ENCODE peak calls at places on chromosomes 6 and 20, in five cellular contexts. L is Peyer's patch, R is heart right ventricle, G is stomach, T is sigmoid colon. Y is an unnamed sample. For H3K4me1, the result is how much of the 10 kb centered on the place peaks cover.

GRCh38 chr6:146381486-146381885 is 162.1 kb upstream of the RAB32 start:
- DNase-seq in L (no peak), R (no peak), G (no peak), T (no peak), Y (no peak)

GRCh38 chr6:1636272-1636825 is 26.6 kb downstream of the FOXC1 start:
- DNase-seq in L (no peak), R (no peak), G (no peak), T (peak), Y (no peak)

GRCh38 chr20:12358655-12359009 is 440.9 kb downstream of the BTBD3 start:
- DNase-seq in L (no peak), R (no peak), G (no peak), T (no peak), Y (no peak)

GRCh38 chr6:53701333-53702073 is 35.9 kb upstream of the KLHL31 start:
- DNase-seq in L (no peak), R (no peak), G (no peak), T (no peak), Y (peak)

GRCh38 chr6:21258665-21259064 is 334.9 kb upstream of the SOX4 start:
- DNase-seq in L (no peak), R (no peak), G (no peak), T (no peak), Y (no peak)

GRCh38 chr20:48401359-48401758 is 426.4 kb downstream of the PREX1 start:
- DNase-seq in L (no peak), R (peak), G (no peak), T (no peak), Y (no peak)

GRCh38 chr20:51640743-51641142 is 98.2 kb upstream of the NFATC2 start:
- DNase-seq in L (no peak), R (no peak), G (no peak), T (no peak), Y (no peak)

GRCh38 chr6:113654396-113654795 is 202.7 kb upstream of the MARCKS start:
- DNase-seq in L (no peak), R (no peak), G (peak), T (peak), Y (no peak)

GRCh38 chr6:53588816-53589509 is 44.1 kb upstream of the GCLC start:
- DNase-seq in L (no peak), R (no peak), G (no peak), T (no peak), Y (no peak)

GRCh38 chr6:136250686-136251008 is 536 bp upstream of the MTFR2 start:
- DNase-seq in L (no peak), R (no peak), G (no peak), T (no peak), Y (no peak)

GRCh38 chr6:11971154-11971553 is 41.0 kb upstream of the HIVEP1 start:
- DNase-seq in L (no peak), R (no peak), G (no peak), T (no peak), Y (no peak)

GRCh38 chr6:14231546-14232280 is 114.1 kb downstream of the CD83 start:
- DNase-seq in L (no peak), R (no peak), G (no peak), T (no peak), Y (no peak)

GRCh38 chr6:150074651-150075416 is 5.9 kb upstream of the ULBP3 start:
- DNase-seq in L (no peak), R (no peak), G (no peak), T (no peak), Y (no peak)

GRCh38 chr6:4731996-4732395 is 44.2 kb upstream of the CDYL start:
- DNase-seq in L (no peak), R (no peak), G (no peak), T (no peak), Y (no peak)

GRCh38 chr6:4728949-4729348 is 47.3 kb upstream of the CDYL start:
- DNase-seq in L (no peak), R (no peak), G (no peak), T (no peak), Y (no peak)

GRCh38 chr6:4727236-4727635 is 49.0 kb upstream of the CDYL start:
- DNase-seq in L (no peak), R (no peak), G (no peak), T (no peak), Y (no peak)

GRCh38 chr6:4728436-4728769 is 47.8 kb upstream of the CDYL start:
- DNase-seq in L (no peak), R (no peak), G (no peak), T (no peak), Y (no peak)

DNA sequence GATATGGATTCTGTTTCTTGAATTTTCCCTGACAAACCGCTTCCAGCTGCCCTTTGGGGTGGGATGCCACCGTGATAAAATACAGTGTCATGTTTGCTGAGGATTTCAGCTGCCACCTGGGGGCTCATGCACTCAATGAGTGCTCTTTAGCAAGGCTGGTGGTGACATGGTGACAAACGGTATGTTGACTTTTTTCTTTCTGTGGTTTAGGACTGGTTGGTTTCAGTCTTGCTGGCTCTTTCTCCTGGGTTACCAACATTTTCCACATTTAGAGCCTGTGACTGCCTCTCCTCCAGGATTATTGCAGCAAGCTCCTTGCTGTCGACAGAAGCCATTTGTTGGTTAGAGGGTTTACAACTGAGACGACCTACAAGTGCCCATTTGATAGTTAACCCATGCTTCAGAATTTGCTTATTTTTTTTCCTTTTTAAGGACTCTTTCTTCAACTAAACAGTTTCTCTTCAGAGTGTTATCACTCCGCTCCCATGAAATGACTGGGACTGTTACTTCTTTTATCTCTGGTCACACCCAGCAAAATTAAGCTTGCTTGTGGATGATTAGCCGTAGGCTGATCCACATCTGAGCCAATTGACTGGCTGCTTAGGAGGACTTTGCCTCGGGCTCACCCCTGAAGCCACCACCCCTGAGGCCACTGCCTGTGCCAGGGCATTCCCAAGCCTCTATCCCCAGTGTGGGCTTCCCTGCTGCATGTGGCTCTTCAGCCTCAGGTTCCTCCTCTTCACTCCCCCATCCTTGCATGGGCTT is 48.4 kb upstream of the CDYL start:
- DNase-seq in L (no peak), R (no peak), G (no peak), T (no peak), Y (no peak)
- H3K4me3 ChIP-seq in L (no peak), R (no peak), G (no peak), T (no peak), Y (no peak)

DNA sequence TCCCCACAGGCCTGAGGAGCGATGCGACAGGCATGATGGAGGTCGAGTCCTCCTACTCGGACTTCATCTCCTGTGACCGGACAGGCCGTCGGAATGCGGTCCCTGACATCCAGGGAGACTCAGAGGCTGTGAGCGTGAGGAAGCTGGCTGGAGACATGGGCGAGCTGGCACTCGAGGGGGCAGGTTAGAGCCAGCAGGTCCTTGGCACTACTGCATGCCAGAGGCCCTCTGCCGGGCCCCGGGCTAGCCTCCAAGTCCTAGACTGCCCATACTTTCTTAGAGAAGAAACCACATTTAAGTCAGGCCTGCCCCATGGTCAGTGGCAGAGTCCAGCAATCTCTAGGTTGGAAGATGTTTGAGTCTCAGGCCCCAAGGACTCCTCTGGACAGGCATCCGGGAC is 32.1 kb downstream of the PKIG start:
- DNase-seq in L (no peak), R (peak), G (no peak), T (peak), Y (no peak)
- H3K4me1 ChIP-seq in L (under half), R (half or more), G (under half), T (half or more), Y (under half)

DNA sequence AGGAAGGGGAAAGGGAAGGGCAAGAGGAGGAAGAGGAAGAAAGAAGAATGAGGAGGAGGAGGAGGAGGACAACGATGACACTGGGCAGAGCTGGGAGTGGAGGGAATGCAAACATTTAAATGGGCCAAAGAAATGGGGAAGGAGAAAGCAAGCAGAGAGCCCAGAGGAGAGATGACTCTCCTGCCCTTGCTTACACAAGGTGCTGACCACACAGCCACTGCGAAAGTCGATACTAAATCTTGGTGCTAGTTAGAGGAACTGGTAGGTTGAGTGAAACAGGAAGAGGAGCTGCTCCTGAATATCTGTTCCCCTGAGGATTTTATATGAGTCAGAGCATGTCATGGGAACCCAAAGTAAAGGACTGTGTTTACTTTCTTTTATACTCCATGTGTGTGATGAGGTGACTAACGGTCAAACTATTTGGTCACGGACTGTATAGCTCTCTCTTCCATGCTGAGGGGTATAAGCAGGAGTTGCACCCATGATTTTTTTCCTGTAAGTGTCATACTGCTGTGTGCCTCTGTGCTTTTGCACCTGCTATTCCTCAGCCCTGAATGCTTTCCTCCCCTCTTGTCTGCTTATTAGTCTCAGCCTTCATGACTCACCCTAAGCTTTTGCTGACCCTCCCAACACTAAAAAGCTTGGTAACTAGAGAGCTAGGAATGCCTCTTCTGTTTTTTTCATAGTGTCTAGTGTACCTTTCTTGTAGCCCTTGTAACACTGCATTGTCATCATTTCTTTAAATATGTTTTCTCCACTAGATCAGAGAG is 9.5 kb upstream of the PAQR8 start:
- DNase-seq in L (peak), R (no peak), G (peak), T (no peak), Y (no peak)
- H3K4me3 ChIP-seq in L (no peak), R (no peak), G (no peak), T (no peak), Y (no peak)

GRCh38 chr20:40781340-40781916 is 92.4 kb upstream of the MAFB start:
- DNase-seq in L (no peak), R (no peak), G (no peak), T (no peak), Y (no peak)

GRCh38 chr20:40786336-40786735 is 97.3 kb upstream of the MAFB start:
- DNase-seq in L (no peak), R (no peak), G (no peak), T (no peak), Y (no peak)

GRCh38 chr20:40777653-40778052 is 88.6 kb upstream of the MAFB start:
- DNase-seq in L (no peak), R (no peak), G (no peak), T (no peak), Y (no peak)

GRCh38 chr20:40778894-40779496 is 90.0 kb upstream of the MAFB start:
- DNase-seq in L (no peak), R (no peak), G (no peak), T (no peak), Y (no peak)

DNA sequence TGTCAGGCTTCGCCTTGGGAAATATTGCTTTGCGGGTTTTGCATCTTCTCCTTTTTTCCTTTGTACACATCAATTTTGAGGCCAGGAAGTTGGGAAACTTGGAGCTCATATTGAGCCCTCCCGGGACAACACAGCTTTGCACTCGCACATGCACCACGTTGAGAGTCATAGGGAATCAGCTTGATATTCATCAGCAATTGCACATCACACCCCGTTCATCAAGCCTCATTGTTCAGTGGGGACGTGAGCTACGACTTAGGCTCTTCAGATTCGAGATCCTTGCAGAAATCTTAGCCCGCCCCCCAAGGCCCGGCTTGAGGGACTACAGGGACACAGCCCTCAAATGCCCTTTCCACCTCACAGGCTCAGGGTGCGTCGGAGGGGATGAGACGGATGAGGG is 92.9 kb upstream of the MAFB start:
- DNase-seq in L (no peak), R (no peak), G (no peak), T (no peak), Y (no peak)
- H3K4me1 ChIP-seq in L (under half), R (under half), G (under half), T (under half), Y (under half)

DNA sequence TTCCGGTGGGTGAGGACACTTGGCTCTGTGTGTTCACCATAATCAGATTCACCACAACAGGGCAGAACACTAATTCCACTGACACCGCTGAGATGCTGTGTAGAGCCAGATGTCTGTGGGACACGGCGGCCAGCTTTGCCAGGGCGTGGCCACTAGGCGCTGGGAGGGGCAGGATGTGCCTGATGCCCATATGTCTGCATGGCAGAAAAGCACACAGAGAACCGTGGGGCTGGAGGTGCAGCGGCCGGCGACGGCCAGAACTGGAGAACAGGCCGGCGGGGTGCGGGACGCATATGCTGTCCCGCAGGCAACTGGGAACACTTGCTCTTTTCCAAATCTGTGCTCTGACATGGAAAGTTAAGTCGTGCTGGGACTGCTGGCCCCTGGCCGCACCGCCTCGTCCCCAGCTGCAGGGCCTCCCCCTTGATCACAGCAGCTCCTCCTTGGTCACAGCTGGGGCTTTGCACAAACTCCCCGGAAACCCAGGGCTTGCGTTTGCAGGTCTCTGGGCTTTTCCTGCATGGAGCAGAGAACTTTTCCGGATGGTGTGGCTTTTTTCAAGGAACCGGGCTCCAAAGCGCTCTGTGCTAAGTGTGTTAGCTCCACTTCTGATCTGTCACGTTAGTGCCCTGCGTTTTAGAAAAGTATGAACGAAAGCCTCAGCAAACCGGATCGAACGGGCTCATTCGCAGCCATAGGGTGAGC is 31.1 kb downstream of the NTSR1 start:
- DNase-seq in L (peak), R (no peak), G (no peak), T (peak), Y (peak)
- H3K4me3 ChIP-seq in L (peak), R (no peak), G (peak), T (no peak), Y (peak)

Y was measured in CD4-positive, CD25-positive, alpha-beta regulatory T cell.